ENCODE peak calls at places on chromosomes 7 and 10, in nine cellular contexts. G is fibroblast of lung, V is stomach, F is neural progenitor cell, T is lung, X is tibial artery, K is left ventricle myocardium inferior, M is adrenal gland, Q is IMR-90. C is an unnamed sample.

GRCh38 chr10:57960406-57960805 is 307.3 kb downstream of the IPMK start:
- DNase-seq in K (no peak), V (no peak), M (no peak), X (no peak), F (no peak), G (no peak), Q (no peak), T (no peak), C (no peak)

GRCh38 chr7:351256-351655 is 61.3 kb downstream of the FOXL3 start:
- DNase-seq in F (no peak), M (peak; percentile 21), Q (no peak), T (no peak), G (no peak), X (no peak), K (no peak), V (no peak), C (no peak)

GRCh38 chr7:24920702-24921679 is 59.0 kb downstream of the OSBPL3 start:
- DNase-seq in G (no peak), K (no peak), V (peak; percentile 46), F (peak; percentile 32), T (peak; percentile 68), X (no peak), Q (no peak), M (no peak), C (no peak)

GRCh38 chr7:126723966-126724544 is 528.7 kb downstream of the GRM8 start:
- DNase-seq in X (no peak), K (no peak), M (no peak), Q (no peak), V (no peak), F (no peak), G (no peak), T (no peak), C (no peak)

GRCh38 chr10:113304726-113305125 is 248.1 kb upstream of the HABP2 start:
- DNase-seq in V (no peak), K (no peak), G (no peak), M (no peak), X (no peak), Q (no peak), T (no peak), F (peak; percentile 21), C (no peak)

GRCh38 chr7:150399861-150400778 is 21.0 kb downstream of the ZNF775 start:
- DNase-seq in X (peak; percentile 40), Q (peak; percentile 19), K (no peak), G (peak; percentile 45), M (peak; percentile 78), T (no peak), F (no peak), V (no peak), C (no peak)

GRCh38 chr7:26705567-26705966 is 158.8 kb downstream of the SKAP2 start:
- DNase-seq in T (no peak), F (no peak), V (no peak), M (peak; percentile 37), Q (peak; percentile 97), K (no peak), G (peak; percentile 91), X (no peak), C (no peak)

GRCh38 chr7:121046893-121047468 is 58.5 kb downstream of the CPED1 start:
- DNase-seq in F (no peak), Q (no peak), M (no peak), G (peak; percentile 10), X (no peak), K (no peak), T (no peak), V (no peak), C (no peak)

GRCh38 chr7:107999814-108000560 is 3.0 kb downstream of the LAMB1 start:
- DNase-seq in K (no peak), V (no peak), G (peak; percentile 88), M (no peak), F (no peak), Q (peak; percentile 60), X (no peak), T (no peak), C (no peak)

GRCh38 chr7:101795461-101795860 is 22.0 kb upstream of the CUX1 start:
- DNase-seq in K (no peak), Q (no peak), V (no peak), F (no peak), G (no peak), M (no peak), X (no peak), T (no peak), C (no peak)

GRCh38 chr7:155538293-155538692 is 8.1 kb downstream of the CNPY1 start:
- DNase-seq in G (no peak), V (no peak), F (peak; percentile 28), K (no peak), Q (no peak), T (no peak), X (no peak), M (no peak), C (no peak)

GRCh38 chr7:101690061-101690460 is 61.0 kb upstream of the MYL10 start:
- DNase-seq in F (no peak), V (no peak), X (no peak), T (no peak), Q (no peak), G (peak; percentile 32), M (no peak), K (peak; percentile 23), C (no peak)

GRCh38 chr10:79070611-79071534 is 2.1 kb downstream of the ZMIZ1 start:
- DNase-seq in T (peak; percentile 96), G (peak; percentile 75), X (peak; percentile 99), M (peak; percentile 95), V (peak; percentile 95), Q (peak; percentile 69), K (peak; percentile 92), F (peak; percentile 80), C (peak; percentile 53)

GRCh38 chr10:125694874-125695273 is 11.9 kb upstream of the TEX36 start:
- DNase-seq in X (no peak), G (peak; percentile 95), F (no peak), T (no peak), K (no peak), V (no peak), M (no peak), Q (peak; percentile 85), C (no peak)

GRCh38 chr10:117796394-117796793 is 250.3 kb downstream of the RAB11FIP2 start:
- DNase-seq in T (no peak), M (no peak), X (no peak), Q (no peak), F (no peak), K (no peak), G (no peak), V (no peak), C (no peak)

GRCh38 chr10:72354356-72355213 is at the start of gene DNAJB12:
- DNase-seq in F (peak; percentile 95), M (peak; percentile 91), X (peak; percentile 95), Q (peak; percentile 95), K (peak; percentile 92), V (peak; percentile 90), T (peak; percentile 93), G (peak; percentile 97), C (peak; percentile 63)

GRCh38 chr10:45420453-45421192 is 46.6 kb downstream of the ALOX5 start:
- DNase-seq in T (peak; percentile 78), Q (peak; percentile 52), F (no peak), X (peak; percentile 82), G (peak; percentile 62), V (peak; percentile 94), M (peak; percentile 79), K (peak; percentile 86), C (peak; percentile 13)

GRCh38 chr10:11830836-11831519 is 7.8 kb downstream of the PROSER2 start:
- DNase-seq in Q (no peak), M (no peak), K (no peak), V (peak; percentile 63), G (peak; percentile 57), F (no peak), X (no peak), T (no peak), C (no peak)

GRCh38 chr7:6035165-6035564 is 4.0 kb downstream of the ANKRD61 start:
- DNase-seq in T (no peak), K (no peak), Q (no peak), X (no peak), M (no peak), G (no peak), V (no peak), F (no peak), C (no peak)

GRCh38 chr10:77240042-77240619 is 397.5 kb downstream of the KCNMA1 start:
- DNase-seq in K (no peak), Q (peak; percentile 70), X (no peak), G (no peak), T (no peak), F (no peak), V (no peak), M (no peak), C (no peak)

GRCh38 chr10:77237120-77237519 is 400.5 kb downstream of the KCNMA1 start:
- DNase-seq in K (no peak), G (no peak), M (no peak), Q (no peak), V (no peak), X (no peak), T (no peak), F (no peak), C (no peak)

GRCh38 chr10:77244746-77245145 is 392.9 kb downstream of the KCNMA1 start:
- DNase-seq in T (no peak), K (no peak), G (no peak), M (no peak), F (no peak), V (no peak), Q (no peak), X (no peak), C (no peak)

GRCh38 chr10:77236700-77237099 is 400.9 kb downstream of the KCNMA1 start:
- DNase-seq in K (no peak), X (no peak), F (no peak), T (no peak), G (peak; percentile 66), Q (peak; percentile 79), V (no peak), M (peak; percentile 25), C (no peak)

GRCh38 chr10:77240959-77241358 is 396.6 kb downstream of the KCNMA1 start:
- DNase-seq in V (no peak), F (no peak), T (no peak), G (no peak), X (no peak), K (no peak), M (no peak), Q (no peak), C (no peak)
- H3K27ac ChIP-seq in V (no peak overlapping the region), F (no peak overlapping the region), T (no peak overlapping the region), G (no peak overlapping the region), X (peak overlapping the region; percentile 82), K (no peak overlapping the region), M (no peak overlapping the region), Q (no peak overlapping the region), C (peak overlapping the region; percentile 68)

GRCh38 chr10:71268751-71269150 is 50.3 kb upstream of the SLC29A3 start:
- DNase-seq in K (peak; percentile 77), T (no peak), Q (peak; percentile 44), X (no peak), G (peak; percentile 46), F (no peak), V (no peak), M (peak; percentile 71), C (no peak)
- H3K4me1 ChIP-seq in K (peaks cover 87% of the 10 kb centered on the region), T (peaks cover 5% of the 10 kb centered on the region), Q (peaks cover 34% of the 10 kb centered on the region), X (no peaks in the 10 kb centered on the region), G (peaks cover 24% of the 10 kb centered on the region), F (peaks cover 9% of the 10 kb centered on the region), V (peaks cover 10% of the 10 kb centered on the region), M (peaks cover 34% of the 10 kb centered on the region), C (peaks cover 32% of the 10 kb centered on the region)

GRCh38 chr10:17375936-17376584 is 78.3 kb downstream of the ST8SIA6 start:
- DNase-seq in K (no peak), T (no peak), X (no peak), Q (peak; percentile 2), M (no peak), V (no peak), G (no peak), F (peak; percentile 15), C (no peak)
- TF ChIP-seq CTCF in K (no peak), T (no peak), X (no peak), Q (peak; percentile 44), M (no peak), V (no peak), G (peak; percentile 54), F (peak; percentile 68), C (peak; percentile 20)

GRCh38 chr10:123958221-123958620 is 66.6 kb upstream of the CPXM2 start:
- DNase-seq in X (no peak), M (no peak), V (no peak), Q (no peak), K (no peak), T (no peak), F (no peak), G (no peak), C (no peak)
- H3K27ac ChIP-seq in X (no peak overlapping the region), M (no peak overlapping the region), V (no peak overlapping the region), Q (no peak overlapping the region), K (no peak overlapping the region), T (no peak overlapping the region), F (no peak overlapping the region), G (no peak overlapping the region), C (no peak overlapping the region)